ENCODE peak calls at places on chromosomes 3 and 15, in ten cellular contexts. P is A673, E is esophagus muscularis mucosa, C is psoas muscle, M is left ventricle myocardium inferior, H is suprapubic skin, U is NB4, N is colonic mucosa, V is MCF 10A, O is fibroblast of lung. W is an unnamed sample.
A peak's percentile ranks its signal among the peaks of the same experiment; 100 is the strongest.

GRCh38 chr3:50352762-50353161 is 2.1 kb downstream of the CYB561D2 start:
- DNase-seq in V (no peak), E (no peak), H (no peak), O (no peak), N (no peak), U (peak; percentile 57), P (no peak), M (no peak), C (no peak), W (no peak)

GRCh38 chr3:69309810-69310209 is 76.1 kb downstream of the FRMD4B start:
- DNase-seq in U (peak; percentile 12), N (peak; percentile 24), E (no peak), O (peak; percentile 43), P (peak; percentile 1), C (no peak), V (peak; percentile 36), H (no peak), M (no peak), W (no peak)

GRCh38 chr15:65790692-65791334 is 1.3 kb downstream of the DENND4A start:
- DNase-seq in E (no peak), P (peak; percentile 27), M (no peak), N (no peak), C (no peak), O (peak; percentile 70), H (no peak), U (peak; percentile 59), V (peak; percentile 34), W (no peak)

GRCh38 chr3:55551644-55552043 is 64.5 kb upstream of the WNT5A start:
- DNase-seq in O (no peak), P (no peak), C (no peak), U (no peak), V (no peak), N (no peak), M (no peak), E (no peak), H (no peak), W (no peak)

GRCh38 chr15:59892995-59893394 is 111.1 kb upstream of the FOXB1 start:
- DNase-seq in H (no peak), P (peak; percentile 18), V (peak; percentile 49), U (peak; percentile 14), E (no peak), N (no peak), C (no peak), M (no peak), O (no peak), W (no peak)

GRCh38 chr3:12046406-12046805 is 42.2 kb downstream of the SYN2 start:
- DNase-seq in M (no peak), N (no peak), U (peak; percentile 14), E (no peak), P (peak; percentile 36), H (no peak), C (no peak), V (peak; percentile 22), O (peak; percentile 9), W (no peak)

GRCh38 chr3:157906627-157907026 is 199.6 kb downstream of the SHOX2 start:
- DNase-seq in V (peak; percentile 33), H (no peak), U (no peak), E (no peak), P (no peak), C (no peak), M (no peak), O (no peak), N (no peak), W (no peak)

GRCh38 chr3:55534876-55535275 is 47.8 kb upstream of the WNT5A start:
- DNase-seq in U (no peak), C (no peak), N (no peak), M (no peak), P (no peak), H (no peak), V (peak; percentile 23), O (no peak), E (no peak), W (no peak)

GRCh38 chr3:99842826-99843589 is 25.3 kb downstream of the CMSS1 start:
- DNase-seq in U (peak; percentile 50), P (peak; percentile 65), M (no peak), E (no peak), N (no peak), O (peak; percentile 81), C (no peak), V (peak; percentile 52), H (no peak), W (no peak)

GRCh38 chr3:131216340-131216739 is 165.2 kb upstream of the NUDT16 start:
- DNase-seq in E (no peak), U (no peak), M (no peak), N (no peak), V (no peak), H (no peak), P (peak; percentile 37), C (no peak), O (peak; percentile 8), W (no peak)

GRCh38 chr3:54633444-54634121 is 294.3 kb downstream of the LRTM1 start:
- DNase-seq in H (no peak), V (no peak), M (no peak), E (no peak), C (no peak), O (no peak), N (no peak), U (no peak), P (no peak), W (no peak)

DNA sequence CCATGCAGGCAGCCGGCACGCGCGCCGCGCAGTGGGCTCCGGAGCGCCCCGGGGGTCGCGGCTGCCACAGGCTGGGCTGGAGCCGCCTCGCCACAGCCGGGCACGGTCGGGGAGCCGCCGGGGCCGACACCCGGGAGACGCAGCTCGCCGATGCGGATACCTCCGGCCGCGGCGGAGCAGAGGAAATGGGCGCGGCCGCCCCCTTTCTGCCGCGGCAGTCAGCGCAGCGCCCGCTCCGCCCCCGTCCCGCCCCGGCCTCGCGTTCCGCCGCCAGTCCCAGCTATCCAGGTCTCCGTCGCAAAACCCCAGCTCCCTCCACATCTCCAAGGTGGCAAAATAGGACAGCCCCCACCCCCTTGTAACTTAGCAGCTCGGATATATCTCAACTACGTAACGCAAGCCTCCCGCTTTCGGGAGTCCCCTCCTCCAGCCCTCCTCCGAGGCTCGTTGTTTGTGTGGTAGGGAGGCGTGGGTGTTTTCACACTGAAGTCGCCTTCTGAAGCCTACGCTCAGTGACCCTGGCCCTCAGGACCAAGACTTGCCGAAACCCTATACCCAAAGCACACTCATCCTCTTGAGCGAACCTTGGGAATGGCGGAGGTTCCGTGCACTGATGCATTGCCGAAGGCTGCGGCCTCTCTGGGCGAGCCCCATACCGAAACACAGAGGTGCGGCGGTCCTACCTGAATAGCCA is at the start of gene SH3BP5:
- DNase-seq in M (peak; percentile 78), V (peak; percentile 63), U (peak; percentile 76), O (peak; percentile 53), P (peak; percentile 85), H (peak; percentile 88), C (peak; percentile 83), N (peak; percentile 69), E (no peak), W (peak; percentile 83)
- TF ChIP-seq CTCF in M (peak; percentile 91), V (peak; percentile 53), U (peak; percentile 30), O (peak; percentile 47), P (peak; percentile 58), H (peak; percentile 95), C (peak; percentile 76), N (peak; percentile 63), E (peak; percentile 91), W (peak; percentile 30)

GRCh38 chr3:9930804-9931418 is 2.7 kb upstream of the CRELD1 start:
- DNase-seq in E (no peak), N (no peak), V (no peak), H (no peak), O (peak; percentile 22), P (peak; percentile 22), U (peak; percentile 53), M (no peak), C (no peak), W (no peak)
- TF ChIP-seq CTCF in E (peak; percentile 2), N (no peak), V (no peak), H (no peak), O (no peak), P (peak; percentile 25), U (no peak), M (no peak), C (no peak), W (no peak)

DNA sequence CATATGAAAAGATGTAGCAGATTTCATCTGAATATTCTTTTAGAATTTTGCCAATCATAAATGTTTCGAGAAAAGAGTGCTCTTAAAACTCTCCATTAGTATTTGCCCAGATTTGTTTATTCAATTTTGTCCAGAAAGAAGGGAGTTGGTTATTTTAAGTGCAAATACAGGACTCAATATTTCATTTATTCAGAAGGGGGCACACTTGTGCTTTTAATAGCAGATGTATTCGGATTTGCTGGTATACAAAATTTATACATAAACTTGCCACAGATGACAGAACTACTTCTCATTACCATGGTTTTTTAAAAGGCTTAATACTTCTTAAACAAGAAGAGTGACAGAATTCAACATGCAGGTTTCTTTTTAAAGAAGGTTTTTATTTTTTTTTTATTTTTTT is 69.8 kb upstream of the GRM7 start:
- DNase-seq in O (no peak), C (no peak), M (no peak), N (no peak), P (peak; percentile 5), E (no peak), U (no peak), H (no peak), V (no peak), W (no peak)
- TF ChIP-seq CTCF in O (no peak), C (no peak), M (no peak), N (no peak), P (peak; percentile 24), E (peak; percentile 22), U (no peak), H (no peak), V (peak; percentile 28), W (no peak)

GRCh38 chr3:27368831-27369607 is at the start of gene NEK10:
- DNase-seq in U (peak; percentile 88), V (peak; percentile 86), N (peak; percentile 93), O (peak; percentile 90), H (peak; percentile 91), E (peak; percentile 97), P (peak; percentile 94), C (peak; percentile 83), M (peak; percentile 85), W (peak; percentile 92)
- TF ChIP-seq CTCF in U (no peak), V (no peak), N (no peak), O (no peak), H (no peak), E (no peak), P (no peak), C (peak; percentile 10), M (peak; percentile 17), W (no peak)

GRCh38 chr3:125602752-125603649 is 7.7 kb upstream of the OSBPL11 start:
- DNase-seq in U (no peak), P (peak; percentile 69), O (peak; percentile 57), C (no peak), M (no peak), V (peak; percentile 87), N (no peak), H (no peak), E (no peak), W (no peak)
- TF ChIP-seq CTCF in U (no peak), P (peak; percentile 45), O (no peak), C (no peak), M (no peak), V (no peak), N (no peak), H (no peak), E (no peak), W (no peak)

GRCh38 chr3:135503429-135504083 is 462.0 kb upstream of the PPP2R3A start:
- DNase-seq in M (peak; percentile 42), N (peak; percentile 52), C (peak; percentile 56), P (peak; percentile 75), O (peak; percentile 59), U (peak; percentile 68), V (peak; percentile 69), H (no peak), E (no peak), W (peak; percentile 87)
- TF ChIP-seq CTCF in M (peak; percentile 73), N (no peak), C (peak; percentile 75), P (peak; percentile 80), O (peak; percentile 85), U (peak; percentile 68), V (peak; percentile 62), H (peak; percentile 75), E (peak; percentile 42), W (peak; percentile 62)

W was measured in mesothelial cell of epicardium.